ENCODE peak calls at places on chromosomes 2 and 18, in five cellular contexts. N is neuronal stem cell, J is mesenchymal stem cell, I is H9, O is H1. D is an unnamed sample.

GRCh38 chr2:71974846-71975245 is 172.8 kb downstream of the CYP26B1 start:
- DNase-seq in N (no peak), J (peak), I (no peak), O (no peak), D (no peak)

GRCh38 chr2:189393440-189394111 is 47.7 kb upstream of the WDR75 start:
- DNase-seq in N (no peak), J (peak), I (no peak), O (no peak), D (peak)

GRCh38 chr2:55585451-55586079 is 31.9 kb downstream of the PPP4R3B start:
- DNase-seq in N (no peak), J (peak), I (no peak), O (no peak), D (peak)

GRCh38 chr2:181682026-181682789 is 1.9 kb upstream of the NEUROD1 start:
- DNase-seq in N (no peak), J (no peak), I (no peak), O (peak), D (no peak)

GRCh38 chr2:19048593-19049264 is 309.7 kb downstream of the OSR1 start:
- DNase-seq in N (no peak), J (no peak), I (no peak), O (no peak), D (no peak)

GRCh38 chr2:216885117-216885553 is 25.3 kb upstream of the TNP1 start:
- DNase-seq in N (no peak), J (no peak), I (no peak), O (no peak), D (no peak)

GRCh38 chr18:34543940-34544339 is 166.2 kb upstream of the DTNA start:
- DNase-seq in N (no peak), J (no peak), I (no peak), O (no peak), D (no peak)

GRCh38 chr18:41645600-41646360 is 309.3 kb upstream of the PIK3C3 start:
- DNase-seq in N (no peak), J (no peak), I (no peak), O (no peak), D (no peak)

GRCh38 chr2:24986397-24986796 is 14.6 kb upstream of the DNAJC27 start:
- DNase-seq in N (no peak), J (no peak), I (no peak), O (no peak), D (no peak)

GRCh38 chr2:99399063-99399462 is 61.9 kb downstream of the EIF5B start:
- DNase-seq in N (no peak), J (no peak), I (no peak), O (no peak), D (peak)

GRCh38 chr18:63148449-63149199 is 170.9 kb downstream of the BCL2 start:
- DNase-seq in N (no peak), J (peak), I (no peak), O (no peak), D (no peak)

GRCh38 chr2:106143495-106144215 is 50.4 kb downstream of the UXS1 start:
- DNase-seq in N (no peak), J (no peak), I (peak), O (no peak), D (peak)

GRCh38 chr2:190717764-190718651 is 69.1 kb downstream of the NAB1 start:
- DNase-seq in N (no peak), J (no peak), I (no peak), O (no peak), D (peak)

GRCh38 chr2:163664610-163665009 is 71.2 kb downstream of the FIGN start:
- DNase-seq in N (no peak), J (peak), I (no peak), O (no peak), D (no peak)

GRCh38 chr2:28292491-28292890 is 100.2 kb upstream of the FOSL2 start:
- DNase-seq in N (no peak), J (peak), I (no peak), O (no peak), D (no peak)

GRCh38 chr18:13377496-13377895 is 158.9 kb downstream of the LDLRAD4 start:
- DNase-seq in N (no peak), J (peak), I (no peak), O (no peak), D (peak)

GRCh38 chr2:20530520-20530919 is 83.6 kb downstream of the RHOB start:
- DNase-seq in N (no peak), J (no peak), I (no peak), O (no peak), D (no peak)

GRCh38 chr2:218465987-218466633 is 47.2 kb downstream of the VIL1 start:
- DNase-seq in N (no peak), J (peak), I (no peak), O (no peak), D (peak)

DNA sequence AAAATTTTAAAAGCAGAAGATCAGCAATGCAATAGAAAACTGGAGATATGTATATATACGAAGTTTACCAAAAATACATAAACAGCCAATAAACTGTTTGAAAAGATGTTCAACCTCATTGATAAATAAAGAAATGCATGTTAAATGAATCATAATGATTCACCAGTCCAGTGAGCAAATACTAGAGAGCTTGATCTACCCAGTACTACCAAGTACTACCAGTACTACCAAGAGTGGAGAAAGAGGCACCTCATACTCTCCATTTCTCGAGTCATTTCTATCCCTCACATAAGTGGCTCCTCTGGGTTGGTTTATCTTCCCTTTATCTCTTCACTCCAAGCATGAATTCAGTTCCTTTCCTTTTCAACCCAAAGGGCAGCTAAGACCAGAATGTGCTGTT is 138.9 kb downstream of the MREG start:
- DNase-seq in N (no peak), J (peak), I (no peak), O (no peak), D (no peak)
- H3K23ac ChIP-seq in N (no peak), J (no peak), I (no peak), O (no peak), D (no peak)

GRCh38 chr18:3624818-3625716 is 175.1 kb downstream of the TGIF1 start:
- DNase-seq in N (no peak), J (peak), I (no peak), O (no peak), D (peak)
- H3K9ac ChIP-seq in N (no peak), J (peak), I (no peak), O (no peak), D (peak)

GRCh38 chr2:196917802-196918201 is 8.7 kb downstream of the PGAP1 start:
- DNase-seq in N (no peak), J (no peak), I (no peak), O (no peak), D (no peak)

GRCh38 chr2:196915512-196916189 is 10.9 kb downstream of the PGAP1 start:
- DNase-seq in N (no peak), J (no peak), I (no peak), O (no peak), D (no peak)

GRCh38 chr2:196914867-196915465 is 11.5 kb downstream of the PGAP1 start:
- DNase-seq in N (no peak), J (no peak), I (no peak), O (no peak), D (no peak)

GRCh38 chr2:196918927-196919326 is 7.6 kb downstream of the PGAP1 start:
- DNase-seq in N (no peak), J (no peak), I (no peak), O (no peak), D (no peak)

DNA sequence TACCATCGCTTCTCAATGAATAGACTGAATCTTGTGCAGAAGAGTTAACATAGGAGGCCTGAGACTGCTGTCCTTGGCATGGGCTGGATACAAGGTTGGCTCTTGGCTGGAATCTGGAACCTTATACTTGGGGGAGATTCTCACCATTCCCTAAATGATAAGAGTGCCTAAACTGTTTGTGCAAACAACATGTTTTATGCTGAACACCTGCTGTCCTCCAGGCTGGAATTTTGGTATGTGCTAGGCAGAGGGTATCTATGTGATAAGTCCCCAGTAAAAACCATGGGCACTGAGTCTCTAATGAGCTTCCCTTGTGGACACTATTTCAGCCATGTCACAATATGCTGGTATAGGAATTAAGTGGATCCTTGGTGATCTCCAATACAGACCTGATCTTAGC is 12.8 kb downstream of the PGAP1 start:
- DNase-seq in N (no peak), J (no peak), I (no peak), O (no peak), D (peak)
- H2BK12ac ChIP-seq in N (no peak), J (no peak), I (no peak), O (no peak), D (no peak)

GRCh38 chr2:101751875-101752619 is 54.5 kb downstream of the MAP4K4 start:
- DNase-seq in N (no peak), J (no peak), I (no peak), O (no peak), D (no peak)

GRCh38 chr2:101752708-101753107 is 55.2 kb downstream of the MAP4K4 start:
- DNase-seq in N (no peak), J (no peak), I (no peak), O (no peak), D (no peak)

GRCh38 chr2:101753207-101753616 is 55.7 kb downstream of the MAP4K4 start:
- DNase-seq in N (no peak), J (no peak), I (no peak), O (no peak), D (peak)

GRCh38 chr2:101751276-101751675 is 53.8 kb downstream of the MAP4K4 start:
- DNase-seq in N (no peak), J (no peak), I (no peak), O (no peak), D (no peak)

DNA sequence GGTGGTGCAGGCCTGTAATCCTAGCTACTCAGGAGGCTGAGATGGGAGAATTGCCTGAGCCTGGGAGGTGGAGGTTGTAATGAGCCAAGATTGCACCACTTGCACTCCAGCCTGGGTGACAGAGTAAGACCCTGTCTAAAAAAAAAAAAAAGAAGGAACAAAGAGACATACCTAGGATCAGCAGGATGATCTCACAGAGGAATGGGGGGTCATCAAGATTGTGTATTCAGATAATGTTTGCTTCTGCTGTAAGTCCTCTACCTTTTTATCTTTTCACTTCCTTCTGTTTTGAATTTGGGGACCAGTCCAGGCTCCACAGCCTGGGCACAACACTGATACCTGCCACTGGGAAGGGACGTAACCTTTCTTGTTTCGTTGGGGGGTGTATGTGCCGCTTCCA is 53.2 kb downstream of the MAP4K4 start:
- DNase-seq in N (no peak), J (no peak), I (no peak), O (no peak), D (no peak)
- H3K23ac ChIP-seq in N (no peak), J (no peak), I (no peak), O (no peak), D (no peak)

DNA sequence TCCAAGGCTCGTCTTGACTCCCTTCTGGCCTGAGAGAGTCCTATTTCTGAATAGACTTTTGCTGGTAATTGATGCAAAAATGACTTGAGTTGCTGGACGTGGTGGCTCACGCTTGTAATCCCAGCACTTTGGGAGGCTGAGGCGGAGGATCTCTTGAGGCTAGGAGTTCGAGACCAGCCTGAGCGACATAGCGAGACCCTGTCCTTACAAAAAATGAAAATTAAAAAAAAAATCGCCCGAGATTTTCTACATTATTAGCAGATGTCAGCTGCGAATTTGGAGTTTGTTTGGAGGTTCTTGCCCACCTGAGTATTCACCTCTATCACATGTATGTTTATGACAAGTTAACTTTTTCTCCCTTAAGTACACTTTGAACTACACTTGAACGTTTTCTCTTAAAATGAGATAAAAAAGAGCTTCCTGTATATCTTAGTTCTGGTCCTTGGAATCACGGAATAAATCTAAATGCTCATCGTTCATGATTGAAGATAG is 471 bp upstream of the C2orf42 start:
- DNase-seq in N (no peak), J (no peak), I (no peak), O (no peak), D (no peak)
- H3K9ac ChIP-seq in N (no peak), J (peak), I (no peak), O (peak), D (no peak)

GRCh38 chr2:101638156-101638809 is 59.2 kb upstream of the MAP4K4 start:
- DNase-seq in N (no peak), J (no peak), I (no peak), O (no peak), D (peak)
- H2BK12ac ChIP-seq in N (no peak), J (no peak), I (no peak), O (no peak), D (no peak)

DNA sequence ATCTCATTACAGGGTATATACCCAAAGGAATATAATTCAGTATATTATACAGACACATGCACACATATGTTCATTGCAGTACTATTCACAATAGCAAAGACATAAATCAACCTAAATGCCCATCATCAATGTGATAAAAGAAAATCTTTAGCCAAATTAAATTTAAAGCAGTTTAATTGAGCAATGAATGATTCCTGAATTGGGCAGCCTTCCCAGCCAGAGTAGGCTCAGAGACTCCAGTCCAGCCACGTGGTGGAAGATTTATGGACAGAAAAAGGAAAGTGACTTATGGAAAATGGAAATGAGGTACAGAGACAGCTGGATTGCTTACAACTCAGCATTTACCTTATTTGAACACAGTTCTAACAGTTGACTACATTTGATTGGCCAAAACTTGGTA is 377.0 kb upstream of the SLC39A10 start:
- DNase-seq in N (no peak), J (no peak), I (no peak), O (no peak), D (no peak)
- H3K23ac ChIP-seq in N (no peak), J (no peak), I (no peak), O (no peak), D (no peak)